ENCODE peak calls at places on chromosomes 7 and 10, in seven cellular contexts. D is MG63; N is H54; B is COR-L47; K is fibroblast of mammary gland; I is nephron progenitor cell; U is activated T-helper 1 cell treated with anti-CD3 and anti-CD28 coated beads, Interleukin-2, amount 50 U/mL, for 16 hours. Q is an unnamed sample.

GRCh38 chr7:51317582-51317910 is 937 bp upstream of the COBL start:
- DNase-seq in D (no peak), N (no peak), B (no peak), K (no peak), I (no peak), U (no peak), Q (no peak)

GRCh38 chr7:116529250-116529649 is 4.4 kb downstream of the CAV1 start:
- DNase-seq in D (no peak), N (no peak), B (no peak), K (no peak), I (no peak), U (no peak), Q (no peak)

GRCh38 chr7:73330772-73331171 is 2.8 kb downstream of the FKBP6 start:
- DNase-seq in D (no peak), N (no peak), B (no peak), K (no peak), I (no peak), U (no peak), Q (no peak)

GRCh38 chr7:149558149-149558861 is 60.7 kb upstream of the ZNF746 start:
- DNase-seq in D (no peak), N (peak; percentile 78), B (no peak), K (peak; percentile 86), I (no peak), U (no peak), Q (peak; percentile 96)

GRCh38 chr10:93309062-93309461 is 173.1 kb downstream of the MYOF start:
- DNase-seq in D (peak; percentile 28), N (peak; percentile 53), B (no peak), K (peak; percentile 70), I (no peak), U (no peak), Q (no peak)

GRCh38 chr10:74681917-74682627 is 144.3 kb upstream of the KAT6B start:
- DNase-seq in D (no peak), N (no peak), B (no peak), K (peak; percentile 35), I (no peak), U (no peak), Q (no peak)

GRCh38 chr10:79221110-79222051 is 125.9 kb upstream of the PPIF start:
- DNase-seq in D (no peak), N (no peak), B (no peak), K (peak; percentile 91), I (peak; percentile 65), U (no peak), Q (peak; percentile 73)

GRCh38 chr10:35998036-35998435 is 355.9 kb upstream of the FZD8 start:
- DNase-seq in D (no peak), N (no peak), B (no peak), K (no peak), I (no peak), U (no peak), Q (no peak)

GRCh38 chr7:56256108-56256507 is 139.9 kb upstream of the NUPR2 start:
- DNase-seq in D (peak; percentile 76), N (no peak), B (no peak), K (no peak), I (no peak), U (no peak), Q (no peak)

GRCh38 chr10:100710151-100710871 is 35.1 kb upstream of the PAX2 start:
- DNase-seq in D (peak; percentile 20), N (no peak), B (no peak), K (no peak), I (peak; percentile 87), U (no peak), Q (no peak)

GRCh38 chr10:116521424-116522305 is 24.1 kb upstream of the PNLIP start:
- DNase-seq in D (no peak), N (no peak), B (no peak), K (peak; percentile 50), I (peak; percentile 49), U (no peak), Q (peak; percentile 9)

GRCh38 chr7:140517546-140518369 is 38.5 kb upstream of the MKRN1 start:
- DNase-seq in D (peak; percentile 62), N (peak; percentile 89), B (peak; percentile 81), K (peak; percentile 91), I (peak; percentile 90), U (peak; percentile 37), Q (peak; percentile 83)

GRCh38 chr10:132248455-132249231 is 59.1 kb downstream of the STK32C start:
- DNase-seq in D (peak; percentile 39), N (no peak), B (peak; percentile 53), K (peak; percentile 8), I (peak; percentile 86), U (peak; percentile 21), Q (no peak)

GRCh38 chr7:44956157-44956766 is 22.6 kb downstream of the MYO1G start:
- DNase-seq in D (no peak), N (no peak), B (no peak), K (no peak), I (no peak), U (no peak), Q (no peak)

GRCh38 chr10:15478429-15478828 is 107.3 kb upstream of the FAM171A1 start:
- DNase-seq in D (no peak), N (no peak), B (no peak), K (no peak), I (no peak), U (no peak), Q (no peak)

GRCh38 chr7:112341464-112341863 is 108.8 kb upstream of the IFRD1 start:
- DNase-seq in D (no peak), N (no peak), B (no peak), K (no peak), I (no peak), U (no peak), Q (no peak)

GRCh38 chr7:121102619-121103018 is 114.1 kb downstream of the CPED1 start:
- DNase-seq in D (no peak), N (no peak), B (no peak), K (no peak), I (no peak), U (no peak), Q (no peak)

GRCh38 chr7:6162331-6162620 is 110.1 kb downstream of the CYTH3 start:
- DNase-seq in D (no peak), N (no peak), B (no peak), K (no peak), I (no peak), U (no peak), Q (no peak)

GRCh38 chr7:2237109-2237602 is 4.4 kb upstream of the MAD1L1 start:
- DNase-seq in D (no peak), N (no peak), B (no peak), K (no peak), I (no peak), U (no peak), Q (peak; percentile 32)

GRCh38 chr7:2373646-2374045 is 19.0 kb downstream of the EIF3B start:
- DNase-seq in D (no peak), N (no peak), B (no peak), K (no peak), I (no peak), U (no peak), Q (no peak)

Q was measured in keratinocyte.